ENCODE peak calls at places on chromosome 5, in four cellular contexts. F, X, K and C are unnamed samples. For H3K9me3, the result is how much of the 10 kb centered on the place peaks cover.

GRCh38 chr5:67350600-67351315 is 154.2 kb upstream of the CD180 start:
- DNase-seq in F (peak), X (no peak), K (peak), C (no peak)

GRCh38 chr5:1133510-1134255 is 21.8 kb upstream of the SLC12A7 start:
- DNase-seq in F (no peak), X (no peak), K (no peak), C (peak)

GRCh38 chr5:113488645-113489184 is 462 bp upstream of the MCC start:
- DNase-seq in F (no peak), X (no peak), K (no peak), C (peak)

GRCh38 chr5:23884405-23884804 is 377.0 kb downstream of the PRDM9 start:
- DNase-seq in F (no peak), X (no peak), K (no peak), C (no peak)

GRCh38 chr5:170551076-170551475 is 47.3 kb downstream of the KCNIP1 start:
- DNase-seq in F (no peak), X (no peak), K (no peak), C (no peak)

GRCh38 chr5:157265714-157266285 is at the start of gene CYFIP2:
- DNase-seq in F (peak), X (peak), K (peak), C (peak)

GRCh38 chr5:40401965-40402364 is 277.8 kb upstream of the PTGER4 start:
- DNase-seq in F (peak), X (no peak), K (no peak), C (no peak)

GRCh38 chr5:16152601-16153568 is 26.7 kb downstream of the MARCHF11 start:
- DNase-seq in F (no peak), X (no peak), K (no peak), C (no peak)

GRCh38 chr5:96219580-96220281 is 213.3 kb downstream of the PCSK1 start:
- DNase-seq in F (peak), X (no peak), K (no peak), C (no peak)

GRCh38 chr5:16431482-16431881 is 34.1 kb downstream of the ZNF622 start:
- DNase-seq in F (no peak), X (no peak), K (no peak), C (no peak)

GRCh38 chr5:150469718-150470470 is 20.4 kb upstream of the RPS14 start:
- DNase-seq in F (peak), X (no peak), K (no peak), C (no peak)

GRCh38 chr5:52893105-52893504 is 96.0 kb upstream of the ITGA2 start:
- DNase-seq in F (peak), X (no peak), K (no peak), C (no peak)

GRCh38 chr5:173397531-173397930 is 69.3 kb upstream of the STC2 start:
- DNase-seq in F (no peak), X (no peak), K (no peak), C (no peak)

GRCh38 chr5:77590347-77590746 is 48.2 kb downstream of the OTP start:
- DNase-seq in F (no peak), X (no peak), K (no peak), C (no peak)

GRCh38 chr5:102547659-102548058 is 48.9 kb upstream of the SLCO6A1 start:
- DNase-seq in F (peak), X (no peak), K (no peak), C (no peak)

GRCh38 chr5:43418561-43418960 is 6.4 kb upstream of the CCL28 start:
- DNase-seq in F (no peak), X (no peak), K (no peak), C (no peak)

GRCh38 chr5:157594237-157594636 is 18.7 kb upstream of the ADAM19 start:
- DNase-seq in F (peak), X (no peak), K (no peak), C (no peak)

DNA sequence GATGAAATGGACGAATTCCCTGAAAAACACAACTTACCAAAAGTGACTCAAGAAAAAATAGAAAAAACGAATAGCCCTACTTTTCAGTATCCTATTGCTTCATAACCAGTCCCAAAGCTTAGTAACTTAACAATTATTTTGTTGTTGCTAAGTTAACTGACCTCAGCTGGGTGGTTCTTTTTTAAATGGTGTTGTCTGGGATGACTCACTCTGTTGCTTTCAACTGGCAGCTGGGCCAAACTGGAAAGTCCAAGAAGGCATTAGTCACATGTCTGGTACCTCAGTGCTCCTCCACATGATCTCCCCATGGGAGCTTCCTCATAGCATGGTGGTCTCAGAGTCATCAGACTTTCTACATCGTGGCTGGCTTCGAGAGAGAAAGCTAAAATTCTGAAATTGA is 47.8 kb upstream of the ADAMTS2 start:
- DNase-seq in F (no peak), X (no peak), K (no peak), C (no peak)
- H3K9me3 ChIP-seq in F (under half), X (under half), K (under half), C (under half)

DNA sequence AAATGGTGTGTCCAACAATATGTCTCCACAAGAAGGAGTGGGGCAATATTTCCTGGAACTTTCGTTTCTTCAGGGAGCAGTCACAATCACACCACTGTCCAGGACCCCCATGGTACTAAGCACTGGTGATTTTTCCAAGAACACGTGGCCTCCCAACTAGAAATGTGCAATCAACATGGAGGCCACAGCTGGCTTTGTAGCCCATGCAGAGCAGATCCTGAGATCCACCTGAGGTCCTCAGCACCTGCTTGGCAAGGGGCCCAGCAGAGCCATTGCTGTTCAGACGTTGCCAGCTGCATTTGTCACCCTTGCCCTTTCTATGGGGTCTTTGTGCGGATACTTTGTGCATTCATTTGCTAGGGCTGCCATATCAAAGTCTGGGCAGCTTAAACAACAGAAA is 334.5 kb upstream of the IRX4 start:
- DNase-seq in F (no peak), X (no peak), K (no peak), C (no peak)
- H3K9me3 ChIP-seq in F (under half), X (under half), K (under half), C (under half)

DNA sequence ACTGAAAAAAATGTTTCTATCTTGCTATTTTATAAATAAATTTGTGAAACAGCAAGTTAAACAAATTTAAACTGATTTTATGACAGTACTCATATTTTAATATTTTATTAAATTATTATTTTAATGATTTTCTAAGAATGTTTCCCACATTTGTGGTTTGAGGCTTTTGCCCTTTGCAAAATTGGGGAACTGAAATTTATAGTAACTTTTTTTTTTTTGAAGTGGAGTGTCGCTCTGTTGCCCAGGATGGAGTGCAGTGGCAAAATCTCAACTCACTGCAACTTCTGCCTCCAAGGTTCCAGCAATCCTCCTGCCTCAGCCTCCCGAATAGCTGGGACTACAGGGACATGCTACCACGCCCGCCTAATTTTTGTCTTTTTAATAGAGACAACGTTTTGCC is 7.2 kb upstream of the ADGRV1 start:
- DNase-seq in F (no peak), X (no peak), K (no peak), C (no peak)
- H3K9me3 ChIP-seq in F (under half), X (under half), K (under half), C (under half)

GRCh38 chr5:8829322-8830029 is 716.4 kb downstream of the SEMA5A start:
- DNase-seq in F (peak), X (no peak), K (no peak), C (no peak)

GRCh38 chr5:8826491-8826890 is 719.4 kb downstream of the SEMA5A start:
- DNase-seq in F (no peak), X (no peak), K (no peak), C (no peak)

GRCh38 chr5:8831251-8831650 is 714.6 kb downstream of the SEMA5A start:
- DNase-seq in F (no peak), X (no peak), K (no peak), C (no peak)

GRCh38 chr5:8827701-8828100 is 718.2 kb downstream of the SEMA5A start:
- DNase-seq in F (peak), X (no peak), K (no peak), C (no peak)

GRCh38 chr5:8828596-8829321 is 717.1 kb downstream of the SEMA5A start:
- DNase-seq in F (no peak), X (no peak), K (no peak), C (no peak)
- H3K9me3 ChIP-seq in F (under half), X (under half), K (under half), C (under half)

GRCh38 chr5:147968855-147969254 is 62.5 kb upstream of the C5orf46 start:
- DNase-seq in F (no peak), X (no peak), K (no peak), C (no peak)
- H3K9me3 ChIP-seq in F (under half), X (under half), K (under half), C (under half)

GRCh38 chr5:3995954-3996619 is 400.5 kb downstream of the IRX1 start:
- DNase-seq in F (no peak), X (no peak), K (no peak), C (no peak)

GRCh38 chr5:3996871-3997410 is 401.3 kb downstream of the IRX1 start:
- DNase-seq in F (no peak), X (no peak), K (no peak), C (no peak)

GRCh38 chr5:3997670-3998069 is 402.0 kb downstream of the IRX1 start:
- DNase-seq in F (no peak), X (no peak), K (no peak), C (no peak)

GRCh38 chr5:4000960-4001359 is 405.3 kb downstream of the IRX1 start:
- DNase-seq in F (no peak), X (no peak), K (no peak), C (no peak)

DNA sequence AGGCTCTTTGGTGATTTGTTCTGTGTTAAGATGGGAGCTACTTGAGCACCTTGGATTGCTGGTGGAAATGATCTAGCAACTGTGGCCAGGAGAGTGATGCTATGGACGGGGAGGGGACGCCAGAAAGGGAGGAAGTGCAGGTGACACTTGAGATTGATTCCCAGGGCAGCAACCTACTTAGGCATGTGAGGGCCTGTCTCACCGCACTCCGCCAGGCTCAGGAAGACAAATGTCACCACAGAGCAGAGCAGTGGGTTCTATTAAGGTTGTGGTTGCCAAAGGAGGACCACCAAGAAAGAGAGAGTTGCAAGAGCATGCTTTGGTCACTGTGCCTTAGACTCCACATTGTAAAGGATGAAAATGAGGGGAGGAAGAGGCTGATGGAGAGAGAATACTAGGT is 404.3 kb downstream of the IRX1 start:
- DNase-seq in F (no peak), X (no peak), K (no peak), C (no peak)
- H3K9me3 ChIP-seq in F (under half), X (under half), K (under half), C (under half)

GRCh38 chr5:179111267-179112207 is 51.4 kb downstream of the ZNF354C start:
- DNase-seq in F (no peak), X (no peak), K (no peak), C (peak)

GRCh38 chr5:179110528-179110927 is 50.4 kb downstream of the ZNF354C start:
- DNase-seq in F (no peak), X (no peak), K (no peak), C (peak)

GRCh38 chr5:179113945-179114641 is 53.9 kb downstream of the ZNF354C start:
- DNase-seq in F (no peak), X (no peak), K (no peak), C (peak)

GRCh38 chr5:179113143-179113530 is 53.0 kb downstream of the ZNF354C start:
- DNase-seq in F (no peak), X (no peak), K (no peak), C (peak)

DNA sequence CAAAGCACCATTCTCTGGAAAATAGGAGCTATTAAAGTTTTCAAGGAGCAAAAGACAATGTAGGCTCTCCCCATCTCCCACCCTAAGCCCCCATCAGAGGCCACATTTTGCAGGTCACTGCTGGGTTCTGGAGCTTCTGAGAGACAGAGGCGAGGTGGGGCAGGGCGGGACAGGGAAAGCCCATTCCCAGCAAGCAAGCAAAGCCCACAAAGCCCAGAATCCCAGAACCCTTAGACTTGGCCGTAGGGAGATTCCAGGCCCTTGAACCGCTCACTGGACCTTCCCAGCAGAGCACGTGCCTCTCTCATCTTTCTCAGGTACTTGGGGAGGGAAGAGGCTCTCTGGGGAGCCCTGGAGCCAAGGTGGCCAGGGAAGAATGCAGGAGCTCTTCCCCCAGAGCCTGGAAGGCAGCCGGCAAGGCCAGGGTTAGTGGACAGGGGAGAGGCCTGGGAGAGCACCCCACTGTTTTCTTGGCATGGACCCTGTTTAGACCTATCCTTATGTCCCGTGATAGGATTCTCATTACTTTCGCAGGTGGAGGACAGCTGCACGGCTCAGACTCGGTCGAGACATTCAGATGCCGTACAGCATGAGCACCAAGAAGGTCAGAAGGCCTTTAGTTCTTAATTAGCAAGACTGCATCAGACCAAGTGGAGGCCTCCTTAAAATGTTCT is 52.4 kb downstream of the ZNF354C start:
- DNase-seq in F (no peak), X (no peak), K (no peak), C (peak)
- H3K9me3 ChIP-seq in F (under half), X (under half), K (under half), C (under half)

DNA sequence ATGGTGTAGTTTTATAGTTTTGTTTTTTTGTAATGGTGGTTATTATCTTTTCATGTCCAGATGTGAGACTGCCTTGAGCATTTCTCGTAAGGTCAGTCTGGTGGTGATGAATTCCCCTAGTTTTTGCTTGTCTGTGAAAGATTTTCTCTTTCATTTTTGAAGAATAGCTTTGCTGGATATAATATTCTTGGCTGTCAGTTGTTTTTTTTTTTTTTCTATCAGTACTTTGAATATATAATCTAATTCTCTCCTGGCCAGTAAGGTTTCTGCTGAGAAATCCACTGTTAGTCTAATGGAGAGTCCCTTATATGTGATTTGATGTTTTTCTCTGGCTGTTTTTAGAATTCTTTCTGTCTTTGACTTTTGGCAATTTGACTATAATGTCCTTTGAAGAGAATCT is 106.9 kb downstream of the CARTPT start:
- DNase-seq in F (no peak), X (no peak), K (no peak), C (no peak)
- H3K9me3 ChIP-seq in F (under half), X (under half), K (under half), C (under half)

DNA sequence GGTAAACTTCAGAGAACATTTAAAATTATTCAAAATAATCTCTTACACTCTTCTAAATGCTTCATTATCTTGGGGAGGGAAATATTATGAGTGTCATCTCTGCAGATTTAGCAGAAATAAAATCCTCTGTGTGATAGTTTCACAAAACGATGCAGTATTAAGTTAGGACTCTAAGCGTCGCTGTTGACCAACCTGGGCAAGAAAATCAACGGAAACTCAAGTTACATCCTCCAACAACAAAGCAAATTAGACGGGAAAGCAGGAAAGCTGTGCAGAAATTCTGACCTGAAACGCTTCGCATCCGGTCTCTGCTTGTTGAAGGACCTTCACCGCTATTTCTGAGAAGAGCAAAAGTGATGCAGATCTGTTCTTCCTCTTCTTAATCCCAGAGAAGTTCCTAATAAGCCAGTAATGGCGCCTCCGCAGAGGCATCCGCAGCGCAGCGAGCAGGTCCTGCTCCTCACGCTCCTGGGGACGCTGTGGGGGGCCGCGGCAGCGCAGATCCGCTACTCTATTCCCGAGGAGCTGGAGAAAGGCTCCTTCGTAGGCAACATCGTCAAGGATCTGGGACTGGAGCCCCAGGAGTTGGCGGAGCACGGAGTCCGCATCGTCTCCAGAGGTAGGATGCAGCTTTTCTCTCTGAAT is at the start of gene PCDHGA6:
- DNase-seq in F (peak), X (no peak), K (no peak), C (no peak)
- H3K9me3 ChIP-seq in F (half or more), X (under half), K (half or more), C (half or more)